ENCODE peak calls at places on chromosomes 2 and 18, in eight cellular contexts. N is IMR-90, S is left lung, B is ovary, O is bronchial epithelial cell, G is sigmoid colon, A is fibroblast of pulmonary artery, M is endodermal cell. T is an unnamed sample.

GRCh38 chr2:216829533-216829932 is 30.3 kb downstream of the TNP1 start:
- DNase-seq in S (peak), M (no peak), A (peak), G (peak), N (peak), B (peak), O (peak), T (peak)

GRCh38 chr2:83695037-83695436 is 764.0 kb downstream of the SUCLG1 start:
- DNase-seq in M (peak), N (no peak), G (no peak), O (no peak), B (no peak), S (no peak), A (no peak), T (no peak)

GRCh38 chr2:67883316-67884080 is 179.3 kb downstream of the C1D start:
- DNase-seq in O (no peak), S (no peak), N (no peak), B (no peak), M (no peak), A (no peak), G (no peak), T (no peak)

GRCh38 chr2:190781604-190782198 is 98.9 kb upstream of the GLS start:
- DNase-seq in A (peak), B (no peak), G (peak), N (peak), S (no peak), O (peak), M (peak), T (peak)

GRCh38 chr2:3183766-3184165 is 193.9 kb downstream of the EIPR1 start:
- DNase-seq in G (no peak), A (no peak), O (no peak), S (no peak), N (no peak), M (no peak), B (no peak), T (no peak)

GRCh38 chr2:128442891-128443302 is 124.2 kb upstream of the HS6ST1 start:
- DNase-seq in O (no peak), N (no peak), G (peak), B (peak), A (peak), M (peak), S (peak), T (no peak)

GRCh38 chr2:219002395-219003266 is 9.4 kb upstream of the CRYBA2 start:
- DNase-seq in M (peak), O (peak), S (peak), G (no peak), A (peak), N (no peak), B (no peak), T (peak)

GRCh38 chr2:179240481-179241451 is 23.9 kb downstream of the SESTD1 start:
- DNase-seq in B (no peak), A (no peak), S (no peak), O (no peak), M (peak), G (no peak), N (no peak), T (no peak)

GRCh38 chr2:101371635-101372034 is 15.7 kb downstream of the CREG2 start:
- DNase-seq in S (no peak), A (peak), B (no peak), O (no peak), N (no peak), M (no peak), G (no peak), T (peak)

GRCh38 chr2:24050041-24050655 is 607 bp downstream of the FKBP1B start:
- DNase-seq in B (peak), O (no peak), M (peak), N (no peak), A (peak), S (peak), G (peak), T (no peak)

GRCh38 chr2:222672068-222672401 is 577 bp downstream of the MOGAT1 start:
- DNase-seq in G (no peak), A (no peak), M (no peak), N (no peak), S (no peak), O (peak), B (no peak), T (peak)

GRCh38 chr2:120769076-120769786 is 33.6 kb downstream of the GLI2 start:
- DNase-seq in B (no peak), N (no peak), O (no peak), M (peak), G (peak), A (no peak), S (peak), T (no peak)

GRCh38 chr2:25400576-25401241 is 59.0 kb upstream of the DNMT3A start:
- DNase-seq in N (peak), S (no peak), O (no peak), A (no peak), B (no peak), G (no peak), M (no peak), T (no peak)

GRCh38 chr2:44389895-44390294 is 28.1 kb downstream of the CAMKMT start:
- DNase-seq in O (no peak), M (no peak), A (peak), N (no peak), S (no peak), G (no peak), B (no peak), T (no peak)

GRCh38 chr2:36731941-36732700 is 35.6 kb downstream of the VIT start:
- DNase-seq in B (no peak), G (no peak), A (peak), O (no peak), N (peak), S (no peak), M (no peak), T (no peak)

GRCh38 chr18:79059456-79059855 is 9.7 kb upstream of the ATP9B start:
- DNase-seq in S (no peak), A (no peak), N (no peak), M (no peak), B (no peak), G (no peak), O (no peak), T (no peak)

GRCh38 chr2:79984476-79984875 is 320.1 kb downstream of the LRRTM1 start:
- DNase-seq in A (no peak), N (peak), O (no peak), M (no peak), B (no peak), S (no peak), G (no peak), T (no peak)

GRCh38 chr2:128374001-128374710 is 55.5 kb upstream of the HS6ST1 start:
- DNase-seq in A (peak), N (peak), B (no peak), O (peak), G (no peak), M (no peak), S (no peak), T (peak)

GRCh38 chr2:25309402-25309801 is 32.3 kb downstream of the DNMT3A start:
- DNase-seq in G (no peak), O (peak), B (no peak), M (peak), S (no peak), N (peak), A (peak), T (peak)

GRCh38 chr2:241863021-241863954 is 4.6 kb upstream of the PDCD1 start:
- DNase-seq in A (peak), B (peak), N (peak), M (no peak), O (no peak), S (no peak), G (peak), T (no peak)

GRCh38 chr18:55665506-55665905 is 77.5 kb upstream of the TCF4 start:
- DNase-seq in A (no peak), G (no peak), O (no peak), B (no peak), M (no peak), S (no peak), N (no peak), T (no peak)

GRCh38 chr2:199488772-199489400 is 31.1 kb upstream of the SATB2 start:
- DNase-seq in M (peak), B (no peak), S (no peak), G (no peak), A (peak), N (peak), O (peak), T (peak)

GRCh38 chr2:98959759-98960507 is 23.9 kb upstream of the CRACDL start:
- DNase-seq in O (no peak), B (no peak), A (no peak), N (no peak), S (no peak), G (no peak), M (no peak), T (no peak)

GRCh38 chr2:99867690-99868089 is 274.7 kb downstream of the AFF3 start:
- DNase-seq in M (no peak), G (no peak), N (peak), B (no peak), O (peak), A (peak), S (no peak), T (peak)

GRCh38 chr18:9765505-9765904 is 57.4 kb downstream of the RAB31 start:
- DNase-seq in N (no peak), O (no peak), G (no peak), S (no peak), A (no peak), M (peak), B (no peak), T (no peak)

GRCh38 chr2:50558182-50558581 is 473.8 kb downstream of the NRXN1 start:
- DNase-seq in S (no peak), G (no peak), O (no peak), N (no peak), B (no peak), A (no peak), M (no peak), T (no peak)
- H3K4me3 ChIP-seq in S (no peak), G (no peak), O (no peak), N (no peak), B (no peak), A (no peak), M (no peak), T (no peak)

GRCh38 chr2:240369725-240370585 is 65.5 kb upstream of the GPC1 start:
- DNase-seq in S (peak), O (peak), B (peak), A (peak), M (no peak), G (peak), N (peak), T (peak)
- TF ChIP-seq CTCF in S (no peak), O (peak), B (no peak), A (no peak), M (no peak), G (no peak), N (peak), T (no peak)

GRCh38 chr2:205509655-205510054 is 172.6 kb upstream of the NRP2 start:
- DNase-seq in A (no peak), M (no peak), S (no peak), G (no peak), N (no peak), O (no peak), B (no peak), T (no peak)
- H3K4me3 ChIP-seq in A (no peak), M (no peak), S (no peak), G (no peak), N (no peak), O (no peak), B (no peak), T (no peak)

GRCh38 chr2:173772205-173772604 is 193.0 kb downstream of the SP3 start:
- DNase-seq in G (no peak), A (no peak), M (no peak), N (no peak), S (no peak), B (no peak), O (no peak), T (no peak)

GRCh38 chr2:173775440-173775839 is 189.7 kb downstream of the SP3 start:
- DNase-seq in A (no peak), N (no peak), G (no peak), M (no peak), S (no peak), B (no peak), O (no peak), T (no peak)

GRCh38 chr2:173770936-173771678 is 194.1 kb downstream of the SP3 start:
- DNase-seq in O (no peak), B (no peak), G (no peak), A (no peak), N (no peak), M (peak), S (no peak), T (no peak)

GRCh38 chr2:173773076-173773475 is 192.1 kb downstream of the SP3 start:
- DNase-seq in G (no peak), M (no peak), S (no peak), O (peak), N (no peak), B (no peak), A (no peak), T (peak)
- TF ChIP-seq CTCF in G (no peak), M (no peak), S (no peak), O (no peak), N (no peak), B (no peak), A (no peak), T (no peak)

T was measured in epithelial cell of esophagus.